ENCODE peak calls at places on chromosomes 5 and 9, in ten cellular contexts. V is adrenal gland, J is breast epithelium, Z is uterus, O is lower leg skin, L is H54, T is A549, C is Peyer's patch, I is body of pancreas, R is HepG2. G is an unnamed sample.

GRCh38 chr5:110054240-110054639 is 364.5 kb downstream of the MAN2A1 start:
- DNase-seq in C (peak; percentile 61), I (peak; percentile 21), R (peak; percentile 9), V (peak; percentile 18), Z (no peak), J (no peak), L (no peak), T (peak; percentile 3), O (peak; percentile 55), G (peak; percentile 27)

GRCh38 chr5:75282581-75282980 is 45.9 kb upstream of the ANKRD31 start:
- DNase-seq in I (no peak), Z (no peak), O (no peak), T (no peak), J (no peak), C (no peak), V (no peak), R (no peak), L (no peak), G (no peak)

GRCh38 chr5:173633304-173633703 is 16.9 kb upstream of the BOD1 start:
- DNase-seq in L (no peak), R (no peak), C (no peak), T (no peak), O (no peak), J (no peak), Z (no peak), I (no peak), V (peak; percentile 1), G (no peak)

GRCh38 chr9:20280330-20280729 is 342.0 kb downstream of the MLLT3 start:
- DNase-seq in I (no peak), V (no peak), O (no peak), R (no peak), J (no peak), L (no peak), T (no peak), C (no peak), Z (no peak), G (no peak)

GRCh38 chr5:7886849-7887460 is 18.0 kb downstream of the MTRR start:
- DNase-seq in O (no peak), Z (no peak), I (no peak), T (peak; percentile 50), V (no peak), C (no peak), L (no peak), J (no peak), R (peak; percentile 20), G (no peak)

GRCh38 chr9:70746316-70746715 is 331.9 kb upstream of the KLF9 start:
- DNase-seq in T (no peak), R (no peak), O (no peak), I (no peak), V (no peak), Z (no peak), J (no peak), L (no peak), C (no peak), G (no peak)

GRCh38 chr5:93800988-93801811 is 59.8 kb upstream of the POU5F2 start:
- DNase-seq in C (no peak), I (peak; percentile 17), O (no peak), Z (peak; percentile 16), V (peak; percentile 72), J (no peak), R (peak; percentile 45), L (no peak), T (peak; percentile 60), G (no peak)

GRCh38 chr5:80960531-80961375 is 590 bp downstream of the RASGRF2 start:
- DNase-seq in C (no peak), O (no peak), Z (no peak), J (no peak), I (peak; percentile 13), R (peak; percentile 18), V (no peak), T (peak; percentile 47), L (no peak), G (peak; percentile 10)

GRCh38 chr9:107874137-107874536 is 384.6 kb upstream of the KLF4 start:
- DNase-seq in C (no peak), V (no peak), I (no peak), Z (no peak), T (no peak), O (no peak), L (no peak), R (no peak), J (no peak), G (no peak)

DNA sequence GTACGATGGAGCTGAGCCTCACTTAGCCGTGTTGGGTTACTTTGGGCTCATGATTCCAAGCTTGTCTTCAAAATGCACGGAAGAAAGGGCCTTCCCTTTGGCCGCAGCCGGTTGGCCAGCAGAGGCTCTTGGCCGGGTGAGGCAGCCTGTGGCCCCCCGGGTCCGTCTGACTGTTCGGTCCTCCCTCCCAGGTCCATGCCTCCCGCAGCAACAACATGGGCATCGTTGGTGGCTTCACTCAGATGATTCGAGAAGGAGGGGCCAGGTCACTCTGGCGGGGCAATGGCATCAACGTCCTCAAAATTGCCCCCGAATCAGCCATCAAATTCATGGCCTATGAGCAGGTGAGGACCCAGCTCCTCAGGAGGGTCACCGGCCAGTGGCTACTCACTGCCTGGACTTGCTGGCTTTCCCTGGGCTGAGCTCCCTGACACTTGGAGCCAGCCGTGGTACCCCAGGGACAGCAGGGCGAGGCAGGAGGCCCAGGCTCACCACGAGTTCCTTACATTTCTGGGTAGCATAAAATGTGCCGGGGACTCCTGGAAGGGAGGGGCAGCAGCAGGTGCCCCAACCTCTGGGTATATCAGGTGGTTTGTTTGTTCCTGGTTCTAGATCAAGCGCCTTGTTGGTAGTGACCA is 21.9 kb downstream of the PTGES2 start:
- DNase-seq in J (no peak), R (no peak), O (no peak), Z (no peak), L (no peak), V (no peak), T (no peak), C (no peak), I (peak; percentile 4), G (no peak)
- TF ChIP-seq POLR2A in J (no peak), R (no peak), O (no peak), Z (no peak), L (no peak), V (no peak), T (no peak), C (no peak), I (no peak), G (no peak)

GRCh38 chr5:107564896-107565295 is 105.8 kb downstream of the EFNA5 start:
- DNase-seq in R (no peak), V (no peak), O (no peak), T (no peak), L (no peak), C (no peak), Z (no peak), I (no peak), J (no peak), G (no peak)

GRCh38 chr5:107570805-107571531 is 99.8 kb downstream of the EFNA5 start:
- DNase-seq in C (peak; percentile 22), Z (no peak), R (peak; percentile 2), J (no peak), L (no peak), O (no peak), I (peak; percentile 18), V (no peak), T (peak; percentile 41), G (peak; percentile 55)

GRCh38 chr5:107566537-107566875 is 104.2 kb downstream of the EFNA5 start:
- DNase-seq in L (no peak), C (no peak), T (no peak), J (no peak), Z (no peak), R (no peak), V (no peak), I (no peak), O (no peak), G (no peak)

GRCh38 chr5:107565791-107566536 is 104.8 kb downstream of the EFNA5 start:
- DNase-seq in I (no peak), R (no peak), J (no peak), C (no peak), V (peak; percentile 11), T (no peak), O (no peak), Z (no peak), L (no peak), G (no peak)

DNA sequence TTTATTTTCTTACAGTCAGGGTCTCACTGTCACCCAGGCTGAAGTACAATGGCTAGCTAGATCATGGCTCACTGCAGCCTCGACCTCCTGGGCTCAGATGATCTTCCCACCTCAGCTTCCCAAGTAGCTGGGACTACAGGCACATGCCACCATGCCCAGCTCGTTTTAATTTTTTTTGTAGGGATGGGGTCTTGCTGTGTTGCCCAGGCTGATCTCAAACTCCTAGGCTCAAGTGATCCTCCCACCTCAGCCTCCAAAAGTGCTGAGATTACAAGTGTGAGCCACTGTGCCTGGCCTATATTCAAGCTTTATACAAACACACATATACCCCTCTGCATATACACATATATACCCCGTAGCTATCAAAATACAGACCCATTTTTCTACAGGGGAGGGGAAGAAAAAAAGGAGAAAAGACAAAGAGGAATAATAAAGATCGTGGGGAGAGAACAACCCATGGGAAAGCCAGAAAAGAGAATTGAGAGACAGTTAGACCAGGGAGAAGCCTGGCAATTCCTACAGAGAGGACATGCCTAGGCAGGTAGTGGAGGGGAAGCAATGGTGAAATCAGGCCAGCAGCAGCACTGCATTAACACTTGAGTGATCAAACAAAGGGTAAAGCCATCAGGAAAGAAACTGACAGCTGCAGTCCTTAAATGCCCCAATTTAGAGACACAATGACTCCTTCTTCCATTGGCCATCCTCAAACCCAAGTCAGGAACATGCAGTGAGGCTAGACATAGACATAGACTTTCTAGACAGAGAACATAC is 102.7 kb downstream of the EFNA5 start:
- DNase-seq in C (no peak), O (no peak), J (no peak), R (no peak), L (no peak), Z (no peak), V (no peak), T (no peak), I (no peak), G (no peak)
- TF ChIP-seq POLR2A in C (no peak), O (no peak), J (no peak), R (no peak), L (no peak), Z (no peak), V (no peak), T (no peak), I (no peak), G (no peak)

DNA sequence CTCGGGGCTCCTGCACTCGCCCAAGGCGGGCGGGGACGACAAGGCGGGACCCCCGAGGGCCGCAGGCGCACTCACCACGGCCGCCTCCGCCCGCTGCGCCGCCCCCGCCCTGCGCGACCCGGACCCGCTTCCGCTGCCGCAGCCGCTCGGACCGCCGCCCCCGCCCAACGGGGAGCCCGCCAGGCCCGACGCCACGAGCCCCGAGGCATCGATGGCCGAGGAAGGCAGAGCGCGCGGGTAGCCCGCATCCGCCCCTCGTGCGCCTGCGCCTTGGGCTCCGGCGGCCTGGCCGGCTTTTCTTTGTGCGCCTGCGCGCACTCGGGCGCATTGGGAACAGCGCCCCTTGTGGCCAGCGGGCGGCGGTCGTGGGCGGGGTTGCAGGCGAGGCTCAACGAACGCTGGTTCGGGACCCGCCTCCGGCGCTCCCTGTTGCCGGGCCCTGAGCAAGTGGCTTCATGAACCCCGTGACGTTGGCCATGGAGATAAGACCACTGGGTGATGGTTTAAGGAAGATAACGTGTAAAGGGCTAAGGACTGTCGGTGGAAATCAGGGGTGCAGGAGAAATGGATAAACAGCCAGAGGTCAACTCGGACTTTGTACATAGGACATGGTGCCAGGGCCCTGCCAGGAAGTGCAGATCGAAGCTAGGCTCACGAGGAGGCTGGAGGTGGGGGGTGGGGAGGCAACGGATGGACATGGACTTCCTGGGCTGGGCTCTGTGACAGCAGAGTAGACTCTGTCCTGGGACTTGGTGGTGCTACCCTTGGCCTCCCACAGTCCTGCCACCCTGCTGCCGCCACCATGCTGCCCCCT is at the start of the genes C8G and FBXW5:
- DNase-seq in I (peak; percentile 94), R (peak; percentile 87), V (peak; percentile 95), T (peak; percentile 91), J (peak; percentile 93), L (peak; percentile 100), C (peak; percentile 87), O (peak; percentile 87), Z (peak; percentile 88), G (peak; percentile 95)
- TF ChIP-seq POLR2A in I (no peak), R (no peak), V (peak; percentile 82), T (peak; percentile 60), J (no peak), L (peak; percentile 79), C (peak; percentile 90), O (no peak), Z (peak; percentile 21), G (peak; percentile 4)

GRCh38 chr9:134535171-134535570 is 106.4 kb upstream of the COL5A1 start:
- DNase-seq in T (no peak), R (no peak), J (no peak), C (no peak), O (no peak), I (no peak), V (no peak), Z (no peak), L (no peak), G (no peak)
- TF ChIP-seq POLR2A in T (no peak), R (no peak), J (no peak), C (no peak), O (no peak), I (no peak), V (no peak), Z (no peak), L (no peak), G (no peak)

G was measured in transverse colon.